ENCODE peak calls at places on chromosome 17, in four cellular contexts. H is esophagus squamous epithelium, T is A673, E is upper lobe of right lung. W is an unnamed sample.

GRCh38 chr17:60416368-60416925 is 5.8 kb upstream of the CHCT1 start:
- DNase-seq in H (no peak), T (no peak), E (no peak), W (no peak)

GRCh38 chr17:81401727-81402529 is 6.7 kb downstream of the BAHCC1 start:
- DNase-seq in H (no peak), T (peak; percentile 75), E (no peak), W (peak; percentile 93)

GRCh38 chr17:51734462-51734861 is 424.1 kb downstream of the CA10 start:
- DNase-seq in H (no peak), T (no peak), E (no peak), W (no peak)

GRCh38 chr17:48626470-48627241 is 498 bp upstream of the HOXB9 start:
- DNase-seq in H (no peak), T (peak; percentile 64), E (no peak), W (no peak)

GRCh38 chr17:4854181-4854681 is 21.1 kb downstream of the MINK1 start:
- DNase-seq in H (no peak), T (no peak), E (no peak), W (no peak)

GRCh38 chr17:2724783-2725164 is 13.2 kb upstream of the CLUH start:
- DNase-seq in H (no peak), T (peak; percentile 71), E (no peak), W (no peak)

GRCh38 chr17:6374761-6375312 is 60.1 kb downstream of the AIPL1 start:
- DNase-seq in H (no peak), T (peak; percentile 46), E (no peak), W (peak; percentile 55)

GRCh38 chr17:28716740-28717577 is 709 bp downstream of the RAB34 start:
- DNase-seq in H (no peak), T (peak; percentile 43), E (peak; percentile 80), W (peak; percentile 92)

GRCh38 chr17:50932584-50932901 is 66.4 kb upstream of the TOB1 start:
- DNase-seq in H (no peak), T (no peak), E (no peak), W (no peak)

GRCh38 chr17:16363749-16364536 is 10.7 kb upstream of the CENPV start:
- DNase-seq in H (no peak), T (peak; percentile 83), E (peak; percentile 74), W (peak; percentile 72)

GRCh38 chr17:59418732-59419166 is 87.3 kb downstream of the YPEL2 start:
- DNase-seq in H (no peak), T (no peak), E (no peak), W (no peak)

GRCh38 chr17:5049314-5049819 is 14.1 kb upstream of the SLC52A1 start:
- DNase-seq in H (no peak), T (no peak), E (no peak), W (no peak)

GRCh38 chr17:43723697-43724359 is 34.8 kb downstream of the SOST start:
- DNase-seq in H (no peak), T (peak; percentile 10), E (no peak), W (peak; percentile 98)

GRCh38 chr17:80984749-80985148 is 6.9 kb upstream of the CHMP6 start:
- DNase-seq in H (no peak), T (no peak), E (no peak), W (peak; percentile 84)

GRCh38 chr17:82236142-82236971 is 7.5 kb downstream of the SLC16A3 start:
- DNase-seq in H (no peak), T (peak; percentile 84), E (peak; percentile 85), W (peak; percentile 67)

GRCh38 chr17:59345476-59345875 is 14.0 kb downstream of the YPEL2 start:
- DNase-seq in H (no peak), T (no peak), E (no peak), W (no peak)

GRCh38 chr17:55237826-55238196 is 26.9 kb upstream of the HLF start:
- DNase-seq in H (no peak), T (no peak), E (no peak), W (no peak)

GRCh38 chr17:76872221-76872873 is 4.1 kb downstream of the MGAT5B start:
- DNase-seq in H (no peak), T (peak; percentile 36), E (no peak), W (peak; percentile 98)

GRCh38 chr17:2563061-2563460 is 30.4 kb upstream of the PAFAH1B1 start:
- DNase-seq in H (no peak), T (no peak), E (no peak), W (no peak)

GRCh38 chr17:55693244-55694216 is 29.1 kb downstream of the TMEM100 start:
- DNase-seq in H (no peak), T (peak; percentile 54), E (no peak), W (no peak)

GRCh38 chr17:27566673-27567562 is 64.1 kb upstream of the LGALS9 start:
- DNase-seq in H (no peak), T (peak; percentile 25), E (no peak), W (no peak)
- H3K27ac ChIP-seq in H (no peak overlapping the region), T (peak overlapping the region; percentile 47), E (no peak overlapping the region), W (no peak overlapping the region)

GRCh38 chr17:62675701-62676100 is 48.2 kb downstream of the MRC2 start:
- DNase-seq in H (no peak), T (no peak), E (no peak), W (no peak)

GRCh38 chr17:62674363-62674739 is 46.9 kb downstream of the MRC2 start:
- DNase-seq in H (no peak), T (no peak), E (no peak), W (no peak)

GRCh38 chr17:62673614-62674362 is 46.3 kb downstream of the MRC2 start:
- DNase-seq in H (no peak), T (no peak), E (no peak), W (no peak)

GRCh38 chr17:62675260-62675659 is 47.8 kb downstream of the MRC2 start:
- DNase-seq in H (no peak), T (no peak), E (no peak), W (no peak)

DNA sequence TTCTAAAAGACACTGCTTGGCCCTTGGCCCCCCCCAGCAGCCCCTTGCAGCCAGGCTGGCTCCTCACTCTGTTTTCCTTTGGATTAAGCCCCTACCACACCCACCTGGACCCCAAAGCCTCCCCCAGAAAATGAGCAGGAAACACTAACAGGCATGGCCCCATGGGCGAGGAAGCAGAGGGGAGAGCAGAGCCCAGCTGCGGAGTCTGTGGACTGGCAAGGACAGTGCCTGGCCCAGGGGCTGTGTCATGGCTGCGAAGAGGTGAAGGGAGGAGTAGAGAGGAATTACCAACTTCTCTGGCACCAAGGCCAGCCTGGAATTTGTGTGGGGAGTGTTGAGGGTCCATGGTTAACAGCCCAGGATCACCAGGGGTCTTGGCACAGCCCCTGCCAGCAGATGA is 47.4 kb downstream of the MRC2 start:
- DNase-seq in H (no peak), T (no peak), E (no peak), W (no peak)
- H3K36me3 ChIP-seq in H (peaks cover 35% of the 10 kb centered on the region), T (no peaks in the 10 kb centered on the region), E (peaks cover 30% of the 10 kb centered on the region), W (peaks cover 96% of the 10 kb centered on the region)

GRCh38 chr17:17447264-17447663 is 29.5 kb upstream of the MED9 start:
- DNase-seq in H (no peak), T (no peak), E (no peak), W (no peak)
- H3K27ac ChIP-seq in H (no peak overlapping the region), T (no peak overlapping the region), E (no peak overlapping the region), W (no peak overlapping the region)

DNA sequence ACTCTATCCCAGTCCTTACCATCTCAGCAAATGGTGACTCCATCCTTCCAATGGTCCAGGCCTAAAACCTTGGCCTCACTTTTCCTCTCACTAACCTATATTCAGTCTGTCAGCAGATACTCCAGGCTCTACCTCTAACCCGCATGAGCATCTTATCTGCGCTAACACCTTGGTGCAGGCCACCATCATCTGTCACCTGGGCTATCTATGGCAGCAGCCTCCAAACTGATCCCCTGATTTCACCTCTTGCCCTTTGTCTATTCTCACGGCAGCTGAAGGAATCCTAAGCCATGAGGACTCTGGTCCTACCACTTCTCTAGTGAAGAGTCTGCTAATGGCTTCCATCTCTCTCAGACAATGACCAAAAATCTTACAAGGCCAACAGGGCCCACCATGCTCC is 57.9 kb upstream of the CCL1 start:
- DNase-seq in H (no peak), T (no peak), E (no peak), W (no peak)
- H3K36me3 ChIP-seq in H (no peaks in the 10 kb centered on the region), T (no peaks in the 10 kb centered on the region), E (no peaks in the 10 kb centered on the region), W (no peaks in the 10 kb centered on the region)

GRCh38 chr17:37818689-37819088 is 73.8 kb upstream of the HNF1B start:
- DNase-seq in H (no peak), T (no peak), E (peak; percentile 70), W (no peak)

GRCh38 chr17:37820313-37821024 is 75.6 kb upstream of the HNF1B start:
- DNase-seq in H (no peak), T (no peak), E (no peak), W (no peak)

GRCh38 chr17:37816951-37817350 is 72.1 kb upstream of the HNF1B start:
- DNase-seq in H (no peak), T (no peak), E (no peak), W (no peak)

GRCh38 chr17:37813753-37814152 is 68.9 kb upstream of the HNF1B start:
- DNase-seq in H (no peak), T (peak; percentile 7), E (no peak), W (peak; percentile 76)

GRCh38 chr17:37815516-37815915 is 70.7 kb upstream of the HNF1B start:
- DNase-seq in H (no peak), T (no peak), E (no peak), W (no peak)
- H3K27ac ChIP-seq in H (no peak overlapping the region), T (no peak overlapping the region), E (no peak overlapping the region), W (no peak overlapping the region)

DNA sequence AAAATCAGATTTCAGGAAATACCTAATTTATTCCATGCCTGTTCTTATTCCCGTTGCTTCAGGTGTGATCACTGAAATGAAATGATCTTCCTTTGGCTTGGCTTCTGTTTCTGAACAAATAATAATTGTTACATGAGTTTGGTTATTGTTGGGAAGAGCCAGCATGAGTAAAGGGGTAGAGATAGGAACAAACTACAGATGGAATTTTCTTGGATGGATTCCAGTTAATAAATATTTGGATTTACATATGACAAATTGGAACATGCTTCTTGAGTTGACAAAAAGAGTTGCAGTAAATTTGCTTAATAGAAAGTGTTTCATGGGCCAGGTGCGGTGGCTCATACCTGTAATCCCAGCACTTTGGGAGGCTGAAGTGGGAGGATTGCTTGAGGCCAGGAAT is 28.2 kb downstream of the TAC4 start:
- DNase-seq in H (no peak), T (no peak), E (no peak), W (no peak)
- H3K36me3 ChIP-seq in H (peaks cover 81% of the 10 kb centered on the region), T (peaks cover 86% of the 10 kb centered on the region), E (peaks cover 84% of the 10 kb centered on the region), W (peaks cover 90% of the 10 kb centered on the region)